ENCODE peak calls at places on chromosomes 5 and 9, in six cellular contexts. S is A549, X is GM12878, W is HepG2, A is K562, P is endothelial cell of umbilical vein. F is an unnamed sample.

GRCh38 chr9:77769246-77769645 is 121.1 kb upstream of the GNA14 start:
- DNase-seq in A (no peak), P (peak), W (no peak), X (no peak), S (no peak), F (peak)

GRCh38 chr5:145077028-145077427 is 758.1 kb downstream of the PRELID2 start:
- DNase-seq in S (no peak), W (no peak), A (no peak), X (no peak), P (no peak), F (no peak)

GRCh38 chr5:67149933-67150523 is 46.6 kb downstream of the CD180 start:
- DNase-seq in X (no peak), A (no peak), S (no peak), W (no peak), P (no peak), F (no peak)

GRCh38 chr9:133420392-133420827 is 1.8 kb upstream of the ADAMTS13 start:
- DNase-seq in X (peak), P (no peak), A (peak), W (no peak), S (no peak), F (peak)

GRCh38 chr5:32973646-32974045 is 262.5 kb downstream of the NPR3 start:
- DNase-seq in X (no peak), S (no peak), P (no peak), W (no peak), A (no peak), F (no peak)

GRCh38 chr9:108924436-108924835 is 9.5 kb downstream of the ELP1 start:
- DNase-seq in A (no peak), S (no peak), P (no peak), W (no peak), X (no peak), F (no peak)

GRCh38 chr5:157384971-157385709 is 74.9 kb upstream of the NIPAL4 start:
- DNase-seq in X (no peak), P (peak), A (no peak), W (no peak), S (peak), F (no peak)

GRCh38 chr5:103375863-103376591 is 117.5 kb downstream of the MACIR start:
- DNase-seq in W (peak), A (no peak), P (no peak), S (no peak), X (no peak), F (no peak)

GRCh38 chr5:17182966-17183365 is 34.5 kb upstream of the BASP1 start:
- DNase-seq in A (no peak), W (no peak), P (no peak), S (no peak), X (no peak), F (no peak)

GRCh38 chr9:135524130-135524861 is 3.1 kb downstream of the LCN1 start:
- DNase-seq in W (no peak), X (no peak), A (no peak), P (no peak), S (no peak), F (no peak)

GRCh38 chr5:55600536-55601208 is 65.9 kb upstream of the PLPP1 start:
- DNase-seq in W (no peak), X (no peak), S (no peak), A (no peak), P (peak), F (peak)

GRCh38 chr5:113338628-113339027 is 96.2 kb downstream of the TSSK1B start:
- DNase-seq in X (no peak), W (no peak), S (no peak), P (no peak), A (no peak), F (no peak)
- TF ChIP-seq MYC in X (no peak), W (no peak), S (no peak), P (no peak), A (no peak), F (no peak)

DNA sequence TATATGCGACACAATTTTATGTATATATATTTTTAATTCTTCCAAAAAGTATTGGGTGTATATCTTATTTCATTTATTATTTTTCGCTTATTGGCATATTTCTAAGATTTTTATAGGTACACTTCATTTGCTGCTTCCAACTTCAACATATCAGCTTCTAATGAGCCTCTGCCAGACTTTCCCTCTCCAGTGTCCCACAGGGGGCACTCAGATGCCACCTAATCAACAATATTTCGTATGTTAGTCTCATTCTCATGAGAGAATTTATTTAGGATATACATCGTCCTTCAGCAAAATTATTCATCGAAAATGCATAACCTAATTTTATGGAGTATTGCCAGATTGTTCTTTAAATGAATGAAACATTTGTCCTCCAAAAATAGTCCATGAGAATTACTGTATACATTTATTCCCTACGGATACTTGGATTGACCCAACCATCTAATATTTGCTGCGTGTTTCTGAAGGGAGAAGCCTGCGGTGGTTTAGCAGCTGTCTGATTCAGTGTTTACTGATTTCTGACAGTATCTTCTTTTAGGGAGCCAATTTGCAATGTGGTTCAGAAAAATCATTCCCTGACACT is 100.6 kb upstream of the SELENOP start:
- DNase-seq in W (peak), P (peak), S (peak), A (peak), X (no peak), F (peak)
- TF ChIP-seq MAX in W (no peak), P (no peak), S (no peak), A (no peak), X (no peak), F (no peak)

GRCh38 chr9:107447081-107447480 is 42.5 kb downstream of the KLF4 start:
- DNase-seq in A (no peak), W (no peak), S (no peak), P (no peak), X (no peak), F (no peak)

GRCh38 chr9:107446491-107446890 is 43.1 kb downstream of the KLF4 start:
- DNase-seq in W (no peak), X (no peak), P (no peak), A (no peak), S (no peak), F (no peak)

GRCh38 chr9:107443786-107444185 is 45.8 kb downstream of the KLF4 start:
- DNase-seq in P (no peak), W (no peak), X (no peak), S (no peak), A (no peak), F (no peak)

GRCh38 chr9:107447834-107448233 is 41.7 kb downstream of the KLF4 start:
- DNase-seq in A (no peak), X (no peak), S (no peak), P (no peak), W (no peak), F (no peak)
- TF ChIP-seq MYC in A (no peak), X (no peak), S (no peak), P (no peak), W (no peak), F (no peak)

DNA sequence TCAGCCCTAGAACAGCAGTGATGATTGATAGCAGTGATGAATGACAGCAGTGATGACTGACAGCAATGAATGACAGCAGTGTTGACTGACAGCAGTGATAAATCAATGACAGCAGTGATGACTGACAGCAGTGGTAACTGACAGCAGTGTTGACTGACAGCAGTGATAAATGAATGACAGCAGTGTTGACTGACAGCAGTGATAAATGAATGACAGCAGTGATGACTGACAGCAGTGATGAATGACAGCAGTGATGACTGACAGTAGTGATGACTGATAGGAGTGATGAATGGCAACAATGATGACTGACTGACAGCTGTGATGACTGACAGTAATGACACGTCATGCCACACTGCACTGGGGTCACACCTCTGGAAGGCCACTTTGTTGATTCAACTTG is 106.8 kb downstream of the ENTREP1 start:
- DNase-seq in X (no peak), P (no peak), A (no peak), S (no peak), W (no peak), F (no peak)
- TF ChIP-seq MAX in X (no peak), P (no peak), A (no peak), S (no peak), W (no peak), F (no peak)

GRCh38 chr9:129221233-129221632 is 43.2 kb upstream of the IER5L start:
- DNase-seq in A (no peak), S (no peak), P (no peak), W (no peak), X (no peak), F (peak)

GRCh38 chr9:129222691-129223218 is 44.7 kb upstream of the IER5L start:
- DNase-seq in P (no peak), X (no peak), A (no peak), W (no peak), S (no peak), F (no peak)

GRCh38 chr9:129220771-129221170 is 42.7 kb upstream of the IER5L start:
- DNase-seq in X (no peak), P (no peak), S (no peak), A (no peak), W (no peak), F (no peak)

GRCh38 chr9:129221979-129222635 is 44.0 kb upstream of the IER5L start:
- DNase-seq in W (no peak), P (no peak), S (no peak), X (no peak), A (no peak), F (no peak)

GRCh38 chr9:129218918-129219317 is 40.9 kb upstream of the IER5L start:
- DNase-seq in P (no peak), S (no peak), W (no peak), X (no peak), A (no peak), F (no peak)
- TF ChIP-seq MYC in P (no peak), S (no peak), W (no peak), X (no peak), A (no peak), F (no peak)